ENCODE peak calls at places on chromosomes 2 and 18, in six cellular contexts. U, D, L, Q, F and K are unnamed samples.

GRCh38 chr2:21118302-21118920 is 5.4 kb upstream of the TDRD15 start:
- DNase-seq in U (peak; percentile 59), D (peak; percentile 9), L (no peak), Q (peak; percentile 57), F (no peak), K (no peak)

GRCh38 chr2:61340242-61340641 is 130.6 kb downstream of the USP34 start:
- DNase-seq in U (peak; percentile 72), D (no peak), L (no peak), Q (no peak), F (no peak), K (no peak)

GRCh38 chr2:121570665-121571055 is 40.0 kb downstream of the RNU4ATAC start:
- DNase-seq in U (no peak), D (no peak), L (no peak), Q (no peak), F (no peak), K (no peak)

GRCh38 chr18:76405761-76406356 is 89.2 kb downstream of the ZNF516 start:
- DNase-seq in U (peak; percentile 34), D (no peak), L (peak; percentile 69), Q (no peak), F (no peak), K (no peak)

GRCh38 chr2:60735496-60736250 is 20.4 kb upstream of the PAPOLG start:
- DNase-seq in U (no peak), D (no peak), L (no peak), Q (no peak), F (no peak), K (no peak)

GRCh38 chr2:206518997-206519396 is 75.7 kb downstream of the ADAM23 start:
- DNase-seq in U (no peak), D (no peak), L (no peak), Q (no peak), F (no peak), K (no peak)

GRCh38 chr2:46335404-46335965 is 38.3 kb downstream of the EPAS1 start:
- DNase-seq in U (peak; percentile 88), D (peak; percentile 62), L (no peak), Q (no peak), F (no peak), K (no peak)

GRCh38 chr2:38480617-38481016 is 103.5 kb upstream of the ATL2 start:
- DNase-seq in U (no peak), D (no peak), L (no peak), Q (no peak), F (no peak), K (no peak)

GRCh38 chr2:24463271-24463670 is 27.8 kb upstream of the NCOA1 start:
- DNase-seq in U (no peak), D (no peak), L (no peak), Q (no peak), F (no peak), K (no peak)

GRCh38 chr2:28406276-28407096 is 13.8 kb downstream of the FOSL2 start:
- DNase-seq in U (peak; percentile 52), D (no peak), L (no peak), Q (no peak), F (peak; percentile 66), K (no peak)

GRCh38 chr2:215722125-215722524 is 286.3 kb upstream of the FN1 start:
- DNase-seq in U (no peak), D (no peak), L (no peak), Q (no peak), F (no peak), K (no peak)

GRCh38 chr2:16508061-16508851 is 157.4 kb downstream of the CYRIA start:
- DNase-seq in U (peak; percentile 39), D (peak; percentile 14), L (peak; percentile 82), Q (no peak), F (peak; percentile 67), K (peak; percentile 19)

GRCh38 chr2:239953418-239954061 is 71.6 kb downstream of the NDUFA10 start:
- DNase-seq in U (no peak), D (peak; percentile 56), L (no peak), Q (no peak), F (peak; percentile 46), K (no peak)

GRCh38 chr2:127161176-127162136 is 54.5 kb upstream of the BIN1 start:
- DNase-seq in U (no peak), D (no peak), L (no peak), Q (no peak), F (no peak), K (no peak)

GRCh38 chr2:190181066-190181681 is 118.6 kb upstream of the MSTN start:
- DNase-seq in U (no peak), D (no peak), L (no peak), Q (no peak), F (no peak), K (no peak)

GRCh38 chr2:68336192-68336591 is 16.4 kb upstream of the CNRIP1 start:
- DNase-seq in U (peak; percentile 4), D (no peak), L (no peak), Q (no peak), F (no peak), K (no peak)

GRCh38 chr2:99183025-99183424 is 2.0 kb downstream of the MRPL30 start:
- DNase-seq in U (no peak), D (no peak), L (no peak), Q (no peak), F (no peak), K (no peak)

GRCh38 chr2:187917535-187917934 is 363.3 kb upstream of the TFPI start:
- DNase-seq in U (no peak), D (no peak), L (no peak), Q (no peak), F (no peak), K (no peak)

GRCh38 chr2:73911548-73912208 is 15.0 kb upstream of the DGUOK start:
- DNase-seq in U (no peak), D (no peak), L (no peak), Q (no peak), F (no peak), K (no peak)

GRCh38 chr2:177242136-177242987 is 22.2 kb downstream of the NFE2L2 start:
- DNase-seq in U (peak; percentile 91), D (no peak), L (no peak), Q (no peak), F (no peak), K (no peak)

GRCh38 chr2:198424112-198424511 is 619.7 kb downstream of the PLCL1 start:
- DNase-seq in U (no peak), D (no peak), L (no peak), Q (no peak), F (no peak), K (no peak)

GRCh38 chr2:99140056-99140859 is 1.2 kb upstream of the C2orf15 start:
- DNase-seq in U (peak; percentile 10), D (no peak), L (no peak), Q (no peak), F (no peak), K (no peak)

GRCh38 chr2:85768713-85769112 is 14.9 kb downstream of the ATOH8 start:
- DNase-seq in U (peak; percentile 80), D (peak; percentile 88), L (no peak), Q (no peak), F (peak; percentile 68), K (no peak)

DNA sequence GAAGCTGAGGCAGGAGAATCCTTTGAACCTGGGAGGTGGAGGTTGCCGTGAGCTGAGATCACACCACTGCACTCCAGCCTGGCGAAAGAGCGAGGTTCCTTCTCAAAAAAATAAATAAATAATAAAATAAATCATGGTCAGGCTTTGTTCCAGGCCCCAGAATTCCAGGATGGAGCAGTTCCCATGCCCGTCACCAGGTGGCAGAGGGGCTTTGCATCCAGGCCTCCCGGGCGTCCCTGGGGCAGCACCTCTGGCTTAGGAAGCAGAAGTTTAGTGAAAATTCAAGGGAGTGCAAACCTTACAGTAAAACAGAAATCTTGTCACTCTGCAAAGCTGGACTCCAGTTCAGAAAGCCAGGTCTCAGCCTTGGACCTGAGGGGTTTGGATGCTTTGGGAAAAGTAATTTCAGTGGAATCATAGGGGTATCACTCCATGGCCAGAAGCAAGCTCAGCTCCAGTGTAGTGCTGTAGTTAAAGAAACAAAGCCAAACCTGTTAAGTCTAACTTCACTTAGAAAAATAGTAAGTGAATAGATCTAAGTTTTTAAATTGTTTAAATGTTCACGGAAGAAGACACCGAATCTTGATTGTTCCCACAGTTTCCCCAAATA is 512.7 kb downstream of the CMPK2 start:
- DNase-seq in U (no peak), D (peak; percentile 22), L (no peak), Q (peak; percentile 18), F (peak; percentile 61), K (no peak)
- TF ChIP-seq CTCF in U (no peak), D (peak; percentile 65), L (peak; percentile 77), Q (peak; percentile 50), F (peak; percentile 67), K (no peak)

DNA sequence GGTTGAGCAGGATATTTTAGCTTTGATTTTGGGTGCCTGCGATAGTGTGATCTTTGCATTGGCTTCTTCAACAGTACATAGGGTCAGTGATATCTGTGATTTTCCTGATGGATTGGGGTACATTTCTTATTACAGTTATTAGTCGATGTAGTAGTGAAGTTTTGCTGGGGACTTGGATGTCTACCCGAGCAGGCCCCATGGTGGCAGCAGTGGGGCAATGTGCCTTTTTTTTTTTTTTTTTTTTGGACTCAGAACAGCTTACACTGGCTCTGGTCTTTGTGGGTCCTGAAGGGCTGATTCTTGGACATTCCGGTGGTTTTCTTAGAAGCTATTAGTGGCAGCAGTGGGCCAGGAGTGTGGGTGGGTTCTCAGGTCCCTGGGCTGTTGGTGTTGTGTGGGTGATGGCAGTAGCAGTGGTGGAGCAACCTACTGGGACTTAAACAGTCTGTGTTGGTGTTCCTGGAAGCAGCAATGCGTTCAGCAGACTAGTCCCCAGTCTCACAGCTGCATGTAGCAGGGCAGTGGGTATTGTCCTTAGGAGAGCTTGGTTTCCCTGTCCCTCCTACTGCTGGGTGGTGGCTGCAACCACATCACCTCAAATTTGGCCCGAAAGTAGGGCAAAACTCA is 53.7 kb upstream of the SLC4A10 start:
- DNase-seq in U (no peak), D (no peak), L (no peak), Q (no peak), F (no peak), K (no peak)
- TF ChIP-seq CTCF in U (no peak), D (no peak), L (peak; percentile 32), Q (peak; percentile 47), F (no peak), K (no peak)

GRCh38 chr2:95077893-95078603 is 43.6 kb downstream of the MRPS5 start:
- DNase-seq in U (no peak), D (no peak), L (no peak), Q (no peak), F (no peak), K (no peak)

GRCh38 chr2:95076705-95077520 is 44.7 kb downstream of the MRPS5 start:
- DNase-seq in U (peak; percentile 57), D (peak; percentile 57), L (peak; percentile 88), Q (peak; percentile 69), F (peak; percentile 82), K (peak; percentile 63)

GRCh38 chr2:95079455-95079776 is 42.2 kb downstream of the MRPS5 start:
- DNase-seq in U (no peak), D (no peak), L (no peak), Q (no peak), F (no peak), K (no peak)

GRCh38 chr2:95075440-95075885 is 46.1 kb downstream of the MRPS5 start:
- DNase-seq in U (no peak), D (no peak), L (no peak), Q (no peak), F (no peak), K (no peak)

GRCh38 chr2:95077521-95077807 is 44.1 kb downstream of the MRPS5 start:
- DNase-seq in U (no peak), D (no peak), L (no peak), Q (peak; percentile 9), F (no peak), K (no peak)
- TF ChIP-seq CTCF in U (no peak), D (no peak), L (no peak), Q (no peak), F (no peak), K (no peak)

DNA sequence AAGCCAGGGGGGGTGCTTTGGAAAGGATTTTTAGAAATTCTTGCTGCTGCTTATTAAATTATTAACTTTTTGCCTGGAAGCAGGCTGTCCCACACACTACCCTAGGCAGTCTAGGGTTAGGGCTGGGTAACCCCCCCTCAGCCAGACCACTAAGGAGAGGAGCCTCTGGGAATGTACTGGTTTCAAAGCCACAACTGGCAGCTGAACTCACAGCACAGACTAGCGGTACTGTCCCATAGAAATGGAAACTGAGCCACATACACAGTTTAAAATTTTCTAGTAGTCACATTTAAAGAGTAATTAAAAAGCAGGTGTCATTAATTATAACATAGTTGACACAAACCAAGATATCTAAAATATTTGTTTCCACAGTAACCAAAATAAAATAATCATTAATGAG is 50.1 kb downstream of the SPRED2 start:
- DNase-seq in U (no peak), D (no peak), L (no peak), Q (no peak), F (no peak), K (no peak)
- TF ChIP-seq CTCF in U (no peak), D (peak; percentile 10), L (no peak), Q (no peak), F (no peak), K (no peak)